ENCODE peak calls at places on chromosomes 12 and 14, in nine cellular contexts. One of them, this sample, is unnamed.

GRCh38 chr14:62847168-62847567 is 198.1 kb downstream of the KCNH5 start:
- DNase-seq in GM03348: no peak
- DNase-seq in mucosa of descending colon: no peak
- DNase-seq in HT1080: no peak
- DNase-seq in NCI-H2081: no peak
- DNase-seq in GM19239: no peak
- DNase-seq in colonic mucosa: no peak
- DNase-seq in dorsolateral prefrontal cortex: no peak
- DNase-seq in EL: no peak
- DNase-seq in this sample: no peak

GRCh38 chr14:67675219-67675582 is 769 bp upstream of the VTI1B start:
- DNase-seq in GM03348: no peak
- DNase-seq in mucosa of descending colon: no peak
- DNase-seq in HT1080: no peak
- DNase-seq in NCI-H2081: no peak
- DNase-seq in GM19239: no peak
- DNase-seq in colonic mucosa: no peak
- DNase-seq in dorsolateral prefrontal cortex: no peak
- DNase-seq in EL: no peak
- DNase-seq in this sample: no peak

GRCh38 chr12:12592930-12593329 is 18.7 kb upstream of the CREBL2 start:
- DNase-seq in GM03348: peak
- DNase-seq in mucosa of descending colon: no peak
- DNase-seq in HT1080: peak
- DNase-seq in NCI-H2081: no peak
- DNase-seq in GM19239: no peak
- DNase-seq in colonic mucosa: no peak
- DNase-seq in dorsolateral prefrontal cortex: no peak
- DNase-seq in EL: peak
- DNase-seq in this sample: peak

GRCh38 chr14:105021656-105022275 is 883 bp upstream of the CDCA4 start:
- DNase-seq in GM03348: peak
- DNase-seq in mucosa of descending colon: peak
- DNase-seq in HT1080: peak
- DNase-seq in NCI-H2081: peak
- DNase-seq in GM19239: no peak
- DNase-seq in colonic mucosa: peak
- DNase-seq in dorsolateral prefrontal cortex: peak
- DNase-seq in EL: peak
- DNase-seq in this sample: peak

GRCh38 chr14:34098045-34098984 is 147.4 kb upstream of the EGLN3 start:
- DNase-seq in GM03348: peak
- DNase-seq in mucosa of descending colon: peak
- DNase-seq in HT1080: peak
- DNase-seq in NCI-H2081: no peak
- DNase-seq in GM19239: no peak
- DNase-seq in colonic mucosa: peak
- DNase-seq in dorsolateral prefrontal cortex: peak
- DNase-seq in EL: peak
- DNase-seq in this sample: peak

GRCh38 chr12:3000548-3001275 is 41.5 kb downstream of the TEAD4 start:
- DNase-seq in GM03348: no peak
- DNase-seq in mucosa of descending colon: no peak
- DNase-seq in HT1080: peak
- DNase-seq in NCI-H2081: no peak
- DNase-seq in GM19239: no peak
- DNase-seq in colonic mucosa: no peak
- DNase-seq in dorsolateral prefrontal cortex: no peak
- DNase-seq in EL: peak
- DNase-seq in this sample: peak

GRCh38 chr14:102474934-102475333 is 34.6 kb downstream of the ANKRD9 start:
- DNase-seq in GM03348: peak
- DNase-seq in mucosa of descending colon: peak
- DNase-seq in HT1080: no peak
- DNase-seq in NCI-H2081: no peak
- DNase-seq in GM19239: no peak
- DNase-seq in colonic mucosa: peak
- DNase-seq in dorsolateral prefrontal cortex: peak
- DNase-seq in EL: no peak
- DNase-seq in this sample: no peak

GRCh38 chr12:49832836-49833421 is 4.7 kb upstream of the NCKAP5L start:
- DNase-seq in GM03348: peak
- DNase-seq in mucosa of descending colon: no peak
- DNase-seq in HT1080: peak
- DNase-seq in NCI-H2081: no peak
- DNase-seq in GM19239: no peak
- DNase-seq in colonic mucosa: no peak
- DNase-seq in dorsolateral prefrontal cortex: no peak
- DNase-seq in EL: peak
- DNase-seq in this sample: peak

GRCh38 chr14:60815371-60815770 is 80.8 kb downstream of the MNAT1 start:
- DNase-seq in GM03348: no peak
- DNase-seq in mucosa of descending colon: no peak
- DNase-seq in HT1080: no peak
- DNase-seq in NCI-H2081: no peak
- DNase-seq in GM19239: peak
- DNase-seq in colonic mucosa: no peak
- DNase-seq in dorsolateral prefrontal cortex: no peak
- DNase-seq in EL: no peak
- DNase-seq in this sample: no peak

GRCh38 chr14:104734991-104735779 is 11.2 kb downstream of the ADSS1 start:
- DNase-seq in GM03348: no peak
- DNase-seq in mucosa of descending colon: no peak
- DNase-seq in HT1080: no peak
- DNase-seq in NCI-H2081: no peak
- DNase-seq in GM19239: no peak
- DNase-seq in colonic mucosa: no peak
- DNase-seq in dorsolateral prefrontal cortex: no peak
- DNase-seq in EL: no peak
- DNase-seq in this sample: no peak

GRCh38 chr14:34676516-34677211 is 37.7 kb downstream of the CFL2 start:
- DNase-seq in GM03348: no peak
- DNase-seq in mucosa of descending colon: no peak
- DNase-seq in HT1080: no peak
- DNase-seq in NCI-H2081: peak
- DNase-seq in GM19239: no peak
- DNase-seq in colonic mucosa: no peak
- DNase-seq in dorsolateral prefrontal cortex: no peak
- DNase-seq in EL: no peak
- DNase-seq in this sample: no peak

GRCh38 chr14:97251423-97252155 is 454.4 kb downstream of the VRK1 start:
- DNase-seq in GM03348: no peak
- DNase-seq in mucosa of descending colon: no peak
- DNase-seq in HT1080: peak
- DNase-seq in NCI-H2081: no peak
- DNase-seq in GM19239: no peak
- DNase-seq in colonic mucosa: no peak
- DNase-seq in dorsolateral prefrontal cortex: no peak
- DNase-seq in EL: no peak
- DNase-seq in this sample: peak

GRCh38 chr12:109947511-109947910 is 47.4 kb downstream of the TCHP start:
- DNase-seq in GM03348: peak
- DNase-seq in mucosa of descending colon: no peak
- DNase-seq in HT1080: peak
- DNase-seq in NCI-H2081: no peak
- DNase-seq in GM19239: no peak
- DNase-seq in colonic mucosa: no peak
- DNase-seq in dorsolateral prefrontal cortex: no peak
- DNase-seq in EL: peak
- DNase-seq in this sample: peak

GRCh38 chr14:42113358-42114070 is 506.8 kb downstream of the LRFN5 start:
- DNase-seq in GM03348: no peak
- DNase-seq in mucosa of descending colon: no peak
- DNase-seq in HT1080: no peak
- DNase-seq in NCI-H2081: no peak
- DNase-seq in GM19239: no peak
- DNase-seq in colonic mucosa: no peak
- DNase-seq in dorsolateral prefrontal cortex: no peak
- DNase-seq in EL: no peak
- DNase-seq in this sample: no peak

GRCh38 chr12:40192704-40193255 is 32.0 kb upstream of the LRRK2 start:
- DNase-seq in GM03348: no peak
- DNase-seq in mucosa of descending colon: no peak
- DNase-seq in HT1080: peak
- DNase-seq in NCI-H2081: no peak
- DNase-seq in GM19239: peak
- DNase-seq in colonic mucosa: no peak
- DNase-seq in dorsolateral prefrontal cortex: no peak
- DNase-seq in EL: no peak
- DNase-seq in this sample: no peak

GRCh38 chr12:107340920-107341319 is 247.6 kb upstream of the CRY1 start:
- DNase-seq in GM03348: no peak
- DNase-seq in mucosa of descending colon: no peak
- DNase-seq in HT1080: no peak
- DNase-seq in NCI-H2081: no peak
- DNase-seq in GM19239: no peak
- DNase-seq in colonic mucosa: no peak
- DNase-seq in dorsolateral prefrontal cortex: no peak
- DNase-seq in EL: no peak
- DNase-seq in this sample: no peak

GRCh38 chr14:64244279-64244678 is 49.9 kb downstream of the ESR2 start:
- DNase-seq in GM03348: no peak
- DNase-seq in mucosa of descending colon: no peak
- DNase-seq in HT1080: no peak
- DNase-seq in NCI-H2081: no peak
- DNase-seq in GM19239: no peak
- DNase-seq in colonic mucosa: no peak
- DNase-seq in dorsolateral prefrontal cortex: no peak
- DNase-seq in EL: no peak
- DNase-seq in this sample: peak

GRCh38 chr14:68521557-68521901 is 271.3 kb downstream of the ZFP36L1 start:
- DNase-seq in GM03348: no peak
- DNase-seq in mucosa of descending colon: no peak
- DNase-seq in HT1080: no peak
- DNase-seq in NCI-H2081: no peak
- DNase-seq in GM19239: no peak
- DNase-seq in colonic mucosa: no peak
- DNase-seq in dorsolateral prefrontal cortex: no peak
- DNase-seq in EL: no peak
- DNase-seq in this sample: no peak

GRCh38 chr14:58104808-58105207 is 47.2 kb downstream of the ARMH4 start:
- DNase-seq in GM03348: peak
- DNase-seq in mucosa of descending colon: no peak
- DNase-seq in HT1080: peak
- DNase-seq in NCI-H2081: no peak
- DNase-seq in GM19239: no peak
- DNase-seq in colonic mucosa: no peak
- DNase-seq in dorsolateral prefrontal cortex: no peak
- DNase-seq in EL: peak
- DNase-seq in this sample: peak

GRCh38 chr14:100841445-100842403 is 15.8 kb downstream of the MEG3 start:
- DNase-seq in GM03348: no peak
- DNase-seq in mucosa of descending colon: no peak
- DNase-seq in HT1080: no peak
- DNase-seq in NCI-H2081: peak
- DNase-seq in GM19239: no peak
- DNase-seq in colonic mucosa: no peak
- DNase-seq in dorsolateral prefrontal cortex: no peak
- DNase-seq in EL: no peak
- DNase-seq in this sample: no peak

GRCh38 chr12:50400104-50400637 is 514 bp upstream of the LARP4 start:
- DNase-seq in GM03348: no peak
- DNase-seq in mucosa of descending colon: no peak
- DNase-seq in HT1080: no peak
- DNase-seq in NCI-H2081: peak
- DNase-seq in GM19239: no peak
- DNase-seq in colonic mucosa: no peak
- DNase-seq in dorsolateral prefrontal cortex: no peak
- DNase-seq in EL: no peak
- DNase-seq in this sample: peak

GRCh38 chr12:44465139-44465538 is 411.0 kb downstream of the NELL2 start:
- DNase-seq in GM03348: no peak
- DNase-seq in mucosa of descending colon: no peak
- DNase-seq in HT1080: peak
- DNase-seq in NCI-H2081: no peak
- DNase-seq in GM19239: no peak
- DNase-seq in colonic mucosa: no peak
- DNase-seq in dorsolateral prefrontal cortex: no peak
- DNase-seq in EL: no peak
- DNase-seq in this sample: no peak

GRCh38 chr12:42447371-42447786 is 121.4 kb downstream of the PPHLN1 start:
- DNase-seq in GM03348: no peak
- DNase-seq in mucosa of descending colon: no peak
- DNase-seq in HT1080: no peak
- DNase-seq in NCI-H2081: no peak
- DNase-seq in GM19239: no peak
- DNase-seq in colonic mucosa: no peak
- DNase-seq in dorsolateral prefrontal cortex: no peak
- DNase-seq in EL: no peak
- DNase-seq in this sample: no peak

GRCh38 chr12:126667340-126667739 is 1599.6 kb upstream of the TMEM132C start:
- DNase-seq in GM03348: peak
- DNase-seq in mucosa of descending colon: no peak
- DNase-seq in HT1080: peak
- DNase-seq in NCI-H2081: no peak
- DNase-seq in GM19239: no peak
- DNase-seq in colonic mucosa: no peak
- DNase-seq in dorsolateral prefrontal cortex: no peak
- DNase-seq in EL: peak
- DNase-seq in this sample: peak

GRCh38 chr14:93239869-93240677 is 33.0 kb downstream of the UBR7 start:
- DNase-seq in GM03348: peak
- DNase-seq in mucosa of descending colon: no peak
- DNase-seq in HT1080: peak
- DNase-seq in NCI-H2081: no peak
- DNase-seq in GM19239: no peak
- DNase-seq in colonic mucosa: no peak
- DNase-seq in dorsolateral prefrontal cortex: no peak
- DNase-seq in EL: peak
- DNase-seq in this sample: peak

GRCh38 chr12:130482448-130482847 is 144.8 kb downstream of the PIWIL1 start:
- DNase-seq in GM03348: no peak
- DNase-seq in mucosa of descending colon: no peak
- DNase-seq in HT1080: no peak
- DNase-seq in NCI-H2081: no peak
- DNase-seq in GM19239: no peak
- DNase-seq in colonic mucosa: no peak
- DNase-seq in dorsolateral prefrontal cortex: no peak
- DNase-seq in EL: no peak
- DNase-seq in this sample: no peak

GRCh38 chr12:3158851-3159465 is 81.8 kb downstream of the TSPAN9 start:
- DNase-seq in GM03348: peak
- DNase-seq in mucosa of descending colon: no peak
- DNase-seq in HT1080: no peak
- DNase-seq in NCI-H2081: no peak
- DNase-seq in GM19239: no peak
- DNase-seq in colonic mucosa: no peak
- DNase-seq in dorsolateral prefrontal cortex: no peak
- DNase-seq in EL: peak
- DNase-seq in this sample: peak

GRCh38 chr12:47818701-47819543 is 781 bp downstream of the HDAC7 start:
- DNase-seq in GM03348: peak
- DNase-seq in mucosa of descending colon: peak
- DNase-seq in HT1080: no peak
- DNase-seq in NCI-H2081: no peak
- DNase-seq in GM19239: peak
- DNase-seq in colonic mucosa: peak
- DNase-seq in dorsolateral prefrontal cortex: peak
- DNase-seq in EL: peak
- DNase-seq in this sample: peak

GRCh38 chr14:26917086-26917485 is 319.3 kb upstream of the NOVA1 start:
- DNase-seq in GM03348: peak
- DNase-seq in mucosa of descending colon: no peak
- DNase-seq in HT1080: no peak
- DNase-seq in NCI-H2081: no peak
- DNase-seq in GM19239: no peak
- DNase-seq in colonic mucosa: no peak
- DNase-seq in dorsolateral prefrontal cortex: no peak
- DNase-seq in EL: no peak
- DNase-seq in this sample: no peak

GRCh38 chr12:121861549-121862254 is 3.0 kb upstream of the HPD start:
- DNase-seq in GM03348: no peak
- DNase-seq in mucosa of descending colon: no peak
- DNase-seq in HT1080: no peak
- DNase-seq in NCI-H2081: no peak
- DNase-seq in GM19239: no peak
- DNase-seq in colonic mucosa: no peak
- DNase-seq in dorsolateral prefrontal cortex: no peak
- DNase-seq in EL: peak
- DNase-seq in this sample: peak

GRCh38 chr14:77980475-77981321 is 180.8 kb downstream of the ADCK1 start:
- DNase-seq in GM03348: no peak
- DNase-seq in mucosa of descending colon: peak
- DNase-seq in HT1080: no peak
- DNase-seq in NCI-H2081: peak
- DNase-seq in GM19239: no peak
- DNase-seq in colonic mucosa: peak
- DNase-seq in dorsolateral prefrontal cortex: peak
- DNase-seq in EL: peak
- DNase-seq in this sample: no peak